ENCODE peak calls at places on chromosomes 16 and 17, in four cellular contexts. Y is posterior vena cava; L is effector memory CD4-positive, alpha-beta T cell; W is NCI-H1105. B is an unnamed sample.

GRCh38 chr17:78394209-78394608 is 15.8 kb downstream of the PGS1 start:
- DNase-seq in Y (no peak), L (no peak), W (peak), B (no peak)

GRCh38 chr17:68302066-68302564 is 10.8 kb downstream of the ARSG start:
- DNase-seq in Y (no peak), L (no peak), W (no peak), B (no peak)

GRCh38 chr16:1123525-1124230 is 27.6 kb upstream of the C1QTNF8 start:
- DNase-seq in Y (no peak), L (no peak), W (no peak), B (no peak)

GRCh38 chr16:80058236-80058635 is 457.7 kb upstream of the MAF start:
- DNase-seq in Y (no peak), L (no peak), W (no peak), B (no peak)

GRCh38 chr17:78992542-78993212 is 13.0 kb upstream of the LGALS3BP start:
- DNase-seq in Y (no peak), L (no peak), W (no peak), B (peak)

GRCh38 chr16:3582276-3583165 is 5.3 kb upstream of the NLRC3 start:
- DNase-seq in Y (no peak), L (no peak), W (no peak), B (no peak)

GRCh38 chr16:11586856-11587642 is at the start of gene LITAF:
- DNase-seq in Y (peak), L (peak), W (peak), B (peak)

GRCh38 chr17:59786536-59787319 is 79.3 kb downstream of the VMP1 start:
- DNase-seq in Y (no peak), L (peak), W (no peak), B (peak)

GRCh38 chr17:38451030-38451839 is 23.0 kb downstream of the ARHGAP23 start:
- DNase-seq in Y (no peak), L (no peak), W (no peak), B (no peak)

GRCh38 chr17:14854691-14855090 is 410.4 kb downstream of the PMP22 start:
- DNase-seq in Y (no peak), L (no peak), W (no peak), B (no peak)

B was measured in T-helper 17 cell.